ENCODE peak calls at places on chromosomes 13 and 19, in five cellular contexts. Q is ELR, U is ovary, F is GM20000, E is omental fat pad. G is an unnamed sample.

GRCh38 chr13:43171489-43171888 is 148.1 kb downstream of the DNAJC15 start:
- DNase-seq in Q (no peak), F (no peak), E (no peak), U (no peak), G (no peak)

GRCh38 chr19:17687857-17688784 is at the start of gene UNC13A:
- DNase-seq in E (no peak), F (peak; percentile 81), Q (peak; percentile 56), U (peak; percentile 81), G (no peak)

GRCh38 chr13:113245858-113246791 is 36.7 kb downstream of the CUL4A start:
- DNase-seq in Q (peak; percentile 18), U (no peak), F (no peak), E (no peak), G (no peak)

GRCh38 chr19:2883686-2884439 is 16.7 kb downstream of the ZNF556 start:
- DNase-seq in E (no peak), Q (no peak), U (no peak), F (no peak), G (no peak)

GRCh38 chr13:95509521-95510315 is 42.8 kb upstream of the CLDN10 start:
- DNase-seq in F (no peak), U (no peak), Q (peak; percentile 72), E (no peak), G (peak; percentile 8)

GRCh38 chr19:18292460-18292809 is 11.0 kb upstream of the JUND start:
- DNase-seq in U (no peak), F (no peak), E (no peak), Q (no peak), G (no peak)

GRCh38 chr13:39263531-39263930 is 225.3 kb downstream of the NHLRC3 start:
- DNase-seq in Q (no peak), U (no peak), F (no peak), E (no peak), G (no peak)

GRCh38 chr19:1068111-1069001 is 1.4 kb downstream of the ARHGAP45 start:
- DNase-seq in U (peak; percentile 44), E (no peak), Q (no peak), F (peak; percentile 72), G (no peak)

GRCh38 chr13:42660367-42660965 is 86.5 kb downstream of the TNFSF11 start:
- DNase-seq in E (no peak), Q (peak; percentile 28), U (no peak), F (no peak), G (no peak)

GRCh38 chr13:27712421-27712820 is 79.9 kb upstream of the GSX1 start:
- DNase-seq in Q (no peak), F (no peak), E (no peak), U (no peak), G (peak; percentile 11)

GRCh38 chr13:26991508-26992181 is 180.0 kb downstream of the USP12 start:
- DNase-seq in F (no peak), Q (no peak), E (no peak), U (no peak), G (no peak)

GRCh38 chr13:65499251-65499650 is 1730.9 kb downstream of the PCDH9 start:
- DNase-seq in F (no peak), Q (no peak), U (no peak), E (no peak), G (peak; percentile 14)

GRCh38 chr13:62433660-62434059 is 1018.0 kb upstream of the PCDH20 start:
- DNase-seq in Q (no peak), E (no peak), F (no peak), U (no peak), G (no peak)

GRCh38 chr19:18202759-18203407 is 959 bp downstream of the RAB3A start:
- DNase-seq in Q (peak; percentile 36), U (peak; percentile 85), F (no peak), E (no peak), G (no peak)

GRCh38 chr13:25143693-25144092 is 28.4 kb downstream of the AMER2 start:
- DNase-seq in F (no peak), E (no peak), U (no peak), Q (no peak), G (no peak)

GRCh38 chr19:46303345-46303701 is 6.5 kb downstream of the HIF3A start:
- DNase-seq in F (no peak), Q (no peak), E (no peak), U (no peak), G (no peak)

GRCh38 chr19:34135401-34135800 is 36.9 kb upstream of the LSM14A start:
- DNase-seq in F (no peak), E (no peak), U (no peak), Q (no peak), G (no peak)

GRCh38 chr19:55640577-55641375 is at the start of gene ZNF580:
- DNase-seq in Q (peak; percentile 80), U (peak; percentile 85), F (peak; percentile 81), E (no peak), G (no peak)

GRCh38 chr19:28847468-28847867 is 365.5 kb downstream of the UQCRFS1 start:
- DNase-seq in F (no peak), E (no peak), U (no peak), Q (peak; percentile 54), G (peak; percentile 30)

GRCh38 chr13:93867481-93867880 is 612.0 kb downstream of the DCT start:
- DNase-seq in E (no peak), U (no peak), F (no peak), Q (peak; percentile 45), G (no peak)

GRCh38 chr13:75417006-75417384 is 65.0 kb downstream of the TBC1D4 start:
- DNase-seq in U (no peak), Q (peak; percentile 15), F (no peak), E (no peak), G (no peak)

GRCh38 chr19:37197768-37198167 is 12.6 kb downstream of the ZNF585B start:
- DNase-seq in E (no peak), F (no peak), U (no peak), Q (no peak), G (no peak)

GRCh38 chr19:16671652-16672274 is 10.8 kb downstream of the TMEM38A start:
- DNase-seq in F (no peak), Q (no peak), E (no peak), U (no peak), G (no peak)

GRCh38 chr19:412356-413355 is 3.7 kb upstream of the C2CD4C start:
- DNase-seq in Q (no peak), E (no peak), U (no peak), F (no peak), G (no peak)

GRCh38 chr19:47390533-47391488 is 28.5 kb downstream of the MEIS3 start:
- DNase-seq in U (no peak), E (no peak), F (no peak), Q (no peak), G (no peak)

GRCh38 chr19:15161028-15161984 is 39.5 kb downstream of the NOTCH3 start:
- DNase-seq in E (no peak), Q (peak; percentile 69), F (peak; percentile 84), U (no peak), G (no peak)

GRCh38 chr13:31301119-31301518 is 101.3 kb downstream of the B3GLCT start:
- DNase-seq in Q (no peak), F (no peak), U (no peak), E (no peak), G (no peak)

GRCh38 chr13:46489586-46490023 is 63.4 kb upstream of the LRCH1 start:
- DNase-seq in Q (peak; percentile 52), U (no peak), F (no peak), E (no peak), G (peak; percentile 67)